ENCODE peak calls at places on chromosome 3, in five cellular contexts. One of them, this sample, is unnamed.

GRCh38 chr3:120348065-120348980 is 831 bp downstream of the LRRC58 start:
- DNase-seq in natural killer cell: no peak
- DNase-seq in hypothalamus: no peak
- DNase-seq in T-helper 1 cell: peak
- DNase-seq in upper lobe of left lung: no peak
- DNase-seq in this sample: no peak

GRCh38 chr3:72444642-72445223 is 403.5 kb downstream of the SHQ1 start:
- DNase-seq in natural killer cell: no peak
- DNase-seq in hypothalamus: no peak
- DNase-seq in T-helper 1 cell: peak
- DNase-seq in upper lobe of left lung: no peak
- DNase-seq in this sample: no peak

GRCh38 chr3:100042577-100042981 is 71.7 kb downstream of the FILIP1L start:
- DNase-seq in natural killer cell: no peak
- DNase-seq in hypothalamus: no peak
- DNase-seq in T-helper 1 cell: no peak
- DNase-seq in upper lobe of left lung: no peak
- DNase-seq in this sample: no peak

GRCh38 chr3:134054231-134054630 is 24.5 kb upstream of the SLCO2A1 start:
- DNase-seq in natural killer cell: no peak
- DNase-seq in hypothalamus: no peak
- DNase-seq in T-helper 1 cell: no peak
- DNase-seq in upper lobe of left lung: peak
- DNase-seq in this sample: no peak

GRCh38 chr3:30693470-30694120 is 87.2 kb downstream of the TGFBR2 start:
- DNase-seq in natural killer cell: no peak
- DNase-seq in hypothalamus: no peak
- DNase-seq in T-helper 1 cell: peak
- DNase-seq in upper lobe of left lung: peak
- DNase-seq in this sample: no peak

GRCh38 chr3:186940965-186941364 is 10.6 kb downstream of the ST6GAL1 start:
- DNase-seq in natural killer cell: no peak
- DNase-seq in hypothalamus: no peak
- DNase-seq in T-helper 1 cell: no peak
- DNase-seq in upper lobe of left lung: peak
- DNase-seq in this sample: no peak

GRCh38 chr3:168220609-168221008 is 124.9 kb upstream of the GOLIM4 start:
- DNase-seq in natural killer cell: no peak
- DNase-seq in hypothalamus: no peak
- DNase-seq in T-helper 1 cell: no peak
- DNase-seq in upper lobe of left lung: no peak
- DNase-seq in this sample: no peak

GRCh38 chr3:129552287-129553050 is 9.5 kb downstream of the H1-8 start:
- DNase-seq in natural killer cell: no peak
- DNase-seq in hypothalamus: no peak
- DNase-seq in T-helper 1 cell: no peak
- DNase-seq in upper lobe of left lung: no peak
- DNase-seq in this sample: no peak

GRCh38 chr3:14318638-14319037 is 83.8 kb upstream of the SLC6A6 start:
- DNase-seq in natural killer cell: no peak
- DNase-seq in hypothalamus: no peak
- DNase-seq in T-helper 1 cell: no peak
- DNase-seq in upper lobe of left lung: no peak
- DNase-seq in this sample: no peak

This sample was measured in SK-N-MC.